ENCODE peak calls at places on chromosomes 12 and 14, in nine cellular contexts. P is dorsolateral prefrontal cortex; S is naive thymus-derived CD4-positive, alpha-beta T cell; Q is tibial artery; M is CD4-positive, CD25-positive, alpha-beta regulatory T cell; T is ovary; H is A673; D is GM23248; N is H9. K is an unnamed sample.
A peak's percentile ranks its signal among the peaks of the same experiment; 100 is the strongest.

GRCh38 chr12:102971227-102971626 is 13.8 kb downstream of the ASCL1 start:
- DNase-seq in M (no peak), P (no peak), H (no peak), S (no peak), N (no peak), D (no peak), T (no peak), Q (no peak), K (no peak)

GRCh38 chr12:93174048-93174447 is 203.7 kb upstream of the NUDT4 start:
- DNase-seq in H (no peak), S (no peak), T (no peak), P (no peak), M (no peak), N (no peak), Q (no peak), D (peak; percentile 78), K (no peak)

GRCh38 chr14:29927596-29928341 is at the start of gene PRKD1:
- DNase-seq in P (peak; percentile 58), S (no peak), H (peak; percentile 78), T (peak; percentile 72), M (no peak), Q (peak; percentile 80), D (peak; percentile 76), N (peak; percentile 65), K (peak; percentile 62)

GRCh38 chr12:67981236-67982164 is 7.7 kb upstream of the IFNG-AS1 start:
- DNase-seq in N (no peak), H (peak; percentile 82), Q (no peak), M (no peak), S (no peak), D (peak; percentile 95), T (no peak), P (no peak), K (no peak)

GRCh38 chr14:73741876-73742519 is 27.8 kb upstream of the PNMA1 start:
- DNase-seq in Q (peak; percentile 69), N (peak; percentile 38), D (peak; percentile 37), H (peak; percentile 79), S (peak; percentile 54), T (peak; percentile 59), P (no peak), M (no peak), K (no peak)

GRCh38 chr12:44379827-44380226 is 496.3 kb downstream of the NELL2 start:
- DNase-seq in S (no peak), T (no peak), Q (no peak), N (peak; percentile 42), H (no peak), P (no peak), M (no peak), D (no peak), K (no peak)

GRCh38 chr12:115030017-115030416 is 346.0 kb upstream of the TBX3 start:
- DNase-seq in S (no peak), T (no peak), H (no peak), M (no peak), N (no peak), P (no peak), Q (no peak), D (no peak), K (no peak)

GRCh38 chr12:130795906-130796305 is 43.1 kb downstream of the STX2 start:
- DNase-seq in P (no peak), H (no peak), S (no peak), T (no peak), Q (no peak), D (no peak), N (no peak), M (no peak), K (no peak)

GRCh38 chr14:96240641-96241040 is 15.4 kb upstream of the BDKRB1 start:
- DNase-seq in P (no peak), D (no peak), N (no peak), S (no peak), M (no peak), T (no peak), H (no peak), Q (no peak), K (no peak)

GRCh38 chr12:62977879-62978278 is 42.9 kb upstream of the PPM1H start:
- DNase-seq in H (no peak), S (no peak), N (no peak), P (no peak), M (no peak), Q (no peak), D (no peak), T (no peak), K (no peak)

GRCh38 chr14:73726025-73726961 is 12.1 kb upstream of the PNMA1 start:
- DNase-seq in S (no peak), T (peak; percentile 30), Q (peak; percentile 66), M (no peak), H (no peak), N (no peak), D (peak; percentile 22), P (no peak), K (no peak)

GRCh38 chr12:66418908-66419307 is 116.6 kb downstream of the HELB start:
- DNase-seq in P (no peak), T (no peak), M (no peak), Q (no peak), N (no peak), D (no peak), S (no peak), H (no peak), K (no peak)

DNA sequence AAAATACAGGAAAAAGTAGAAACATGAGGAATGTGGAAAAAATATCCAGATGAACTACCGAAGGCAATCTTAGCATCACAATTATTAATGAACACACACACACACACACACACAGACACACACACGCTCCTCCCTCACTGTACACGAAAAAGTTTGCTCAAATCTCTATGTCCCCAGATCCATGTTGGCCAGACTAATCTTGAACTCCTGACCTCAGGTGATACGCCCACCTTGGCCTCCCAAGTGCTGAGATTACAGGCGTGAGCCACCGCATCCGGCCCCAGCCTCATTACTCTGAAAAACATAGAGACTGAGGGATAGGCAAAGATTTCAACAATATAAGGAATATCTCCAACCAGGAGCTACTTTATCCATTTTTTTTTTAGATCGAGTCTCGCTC is 17.2 kb downstream of the PITPNM2 start:
- DNase-seq in P (no peak), S (no peak), Q (no peak), D (no peak), T (no peak), H (no peak), N (no peak), M (no peak), K (no peak)
- H3K27ac ChIP-seq in P (peak overlapping the region; percentile 10), S (no peak overlapping the region), Q (no peak overlapping the region), D (no peak overlapping the region), T (no peak overlapping the region), H (no peak overlapping the region), N (no peak overlapping the region), M (no peak overlapping the region), K (no peak overlapping the region)

DNA sequence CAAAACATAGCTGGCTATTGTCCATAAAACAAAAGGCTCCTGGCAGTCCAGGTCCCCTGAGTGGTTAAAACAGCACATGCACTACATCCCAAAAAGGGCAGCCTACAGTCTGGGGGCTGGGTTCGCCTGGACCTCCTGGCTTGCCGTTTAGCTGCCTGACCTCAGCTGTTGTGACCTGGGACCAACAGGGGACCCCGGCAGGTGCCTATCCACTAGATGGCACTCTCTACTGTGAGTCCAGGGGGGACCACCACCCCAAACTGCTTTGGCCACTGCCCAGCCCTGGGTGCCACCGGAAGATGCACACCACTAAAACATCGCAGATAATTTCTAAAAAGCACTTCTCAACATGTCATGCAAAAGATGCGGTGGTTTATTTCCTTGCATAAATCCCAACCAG is 2.9 kb upstream of the RTL1 start:
- DNase-seq in P (no peak), M (no peak), N (peak; percentile 67), T (no peak), Q (no peak), D (no peak), H (no peak), S (no peak), K (no peak)
- H3K27me3 ChIP-seq in P (peaks cover 11% of the 10 kb centered on the region), M (no peaks in the 10 kb centered on the region), N (peaks cover 6% of the 10 kb centered on the region), T (no peaks in the 10 kb centered on the region), Q (peaks cover 48% of the 10 kb centered on the region), D (peaks cover 4% of the 10 kb centered on the region), H (peaks cover 15% of the 10 kb centered on the region), S (no peaks in the 10 kb centered on the region), K (no peaks in the 10 kb centered on the region)

DNA sequence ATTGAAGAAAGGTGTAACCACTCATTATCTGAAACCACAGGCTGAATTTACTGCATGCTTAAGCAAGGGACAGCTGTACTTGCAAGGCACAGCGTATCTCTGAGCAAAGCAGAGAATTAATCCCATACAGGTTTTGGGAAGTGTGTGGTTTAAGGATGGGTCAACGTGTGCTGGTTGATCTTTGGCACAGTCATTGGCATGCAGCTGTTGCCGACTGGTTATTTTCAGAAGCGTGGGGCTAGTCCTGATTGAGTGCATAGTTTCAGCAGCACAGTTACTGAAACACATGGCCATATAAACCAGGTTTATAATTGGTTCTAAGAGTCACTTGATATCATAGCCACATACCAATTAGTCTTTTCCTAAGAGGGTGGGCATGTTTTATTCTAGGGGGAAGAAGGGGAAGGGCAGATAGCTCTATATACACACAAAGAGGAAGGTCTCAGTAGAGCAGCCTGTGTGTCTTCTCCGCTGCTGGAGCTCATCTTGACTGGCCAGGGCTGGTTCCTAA is 10.9 kb upstream of the RPS6KL1 start:
- DNase-seq in N (no peak), D (no peak), P (no peak), M (no peak), T (no peak), H (no peak), S (no peak), Q (no peak), K (no peak)
- H3K27ac ChIP-seq in N (no peak overlapping the region), D (no peak overlapping the region), P (no peak overlapping the region), M (no peak overlapping the region), T (no peak overlapping the region), H (no peak overlapping the region), S (no peak overlapping the region), Q (no peak overlapping the region), K (no peak overlapping the region)

GRCh38 chr12:48424644-48425043 is 47.7 kb upstream of the ANP32D start:
- DNase-seq in M (no peak), Q (no peak), T (no peak), P (no peak), D (no peak), S (no peak), N (no peak), H (no peak), K (no peak)

GRCh38 chr12:48423200-48423599 is 49.2 kb upstream of the ANP32D start:
- DNase-seq in N (no peak), P (no peak), T (no peak), H (no peak), D (no peak), S (no peak), M (no peak), Q (no peak), K (no peak)

GRCh38 chr12:48422060-48422459 is 50.3 kb upstream of the ANP32D start:
- DNase-seq in H (peak; percentile 28), N (no peak), T (no peak), Q (no peak), D (no peak), M (no peak), S (no peak), P (no peak), K (no peak)

GRCh38 chr12:48420031-48420775 is 52.2 kb upstream of the ANP32D start:
- DNase-seq in T (no peak), P (no peak), Q (no peak), D (no peak), S (no peak), M (no peak), N (no peak), H (peak; percentile 51), K (no peak)

DNA sequence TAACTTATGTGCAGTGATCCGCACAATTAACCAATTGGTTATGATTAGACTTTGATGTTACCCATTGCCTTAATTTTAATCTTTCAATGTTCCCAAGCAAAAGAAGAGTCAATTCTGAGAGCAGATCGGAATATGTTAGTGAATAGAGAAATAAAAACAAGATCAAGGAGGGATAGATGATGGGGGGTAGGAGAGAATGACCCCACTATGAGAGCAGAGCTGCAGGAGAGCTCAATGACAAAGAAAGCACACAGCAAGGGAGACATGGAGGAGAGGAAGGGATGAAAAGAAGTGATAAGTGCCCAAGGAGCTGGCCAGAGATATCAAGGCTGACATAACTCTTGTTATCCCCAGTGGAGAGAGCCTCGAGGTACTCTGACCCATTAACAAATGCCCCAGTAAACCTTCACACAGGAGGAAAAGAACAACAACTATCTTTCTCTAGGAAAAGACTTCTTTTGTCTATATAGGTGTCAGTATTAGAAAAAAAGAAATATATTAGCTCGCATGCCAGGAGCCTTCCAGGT is 52.9 kb upstream of the ANP32D start:
- DNase-seq in D (no peak), T (no peak), Q (no peak), N (no peak), H (no peak), M (no peak), S (no peak), P (no peak), K (no peak)
- H3K27me3 ChIP-seq in D (no peaks in the 10 kb centered on the region), T (no peaks in the 10 kb centered on the region), Q (no peaks in the 10 kb centered on the region), N (peaks cover 6% of the 10 kb centered on the region), H (no peaks in the 10 kb centered on the region), M (peaks cover 14% of the 10 kb centered on the region), S (no peaks in the 10 kb centered on the region), P (no peaks in the 10 kb centered on the region), K (no peaks in the 10 kb centered on the region)

K was measured in uterus.